ENCODE peak calls at places on chromosomes 12 and 14, in six cellular contexts. T, H, G, A, L and J are unnamed samples.

GRCh38 chr14:33589334-33589733 is 361.5 kb downstream of the EGLN3 start:
- DNase-seq in T (no peak), H (no peak), G (peak; percentile 47), A (no peak), L (no peak), J (no peak)

GRCh38 chr14:55688566-55688965 is 108.6 kb downstream of the KTN1 start:
- DNase-seq in T (no peak), H (no peak), G (no peak), A (no peak), L (no peak), J (no peak)

GRCh38 chr14:73462078-73462715 is 3.9 kb upstream of the NUMB start:
- DNase-seq in T (no peak), H (peak; percentile 76), G (peak; percentile 65), A (no peak), L (no peak), J (no peak)

GRCh38 chr12:11729008-11729407 is 79.5 kb downstream of the ETV6 start:
- DNase-seq in T (no peak), H (no peak), G (no peak), A (no peak), L (no peak), J (no peak)

GRCh38 chr12:4289334-4289878 is 15.8 kb downstream of the CCND2 start:
- DNase-seq in T (no peak), H (no peak), G (no peak), A (no peak), L (no peak), J (no peak)

GRCh38 chr14:55277972-55278740 is 6.9 kb downstream of the FBXO34 start:
- DNase-seq in T (peak; percentile 47), H (no peak), G (no peak), A (no peak), L (no peak), J (no peak)

GRCh38 chr14:68984686-68985085 is 5.6 kb upstream of the ACTN1 start:
- DNase-seq in T (no peak), H (no peak), G (no peak), A (no peak), L (no peak), J (no peak)

GRCh38 chr14:92696356-92696755 is 52.1 kb downstream of the LGMN start:
- DNase-seq in T (no peak), H (no peak), G (no peak), A (no peak), L (no peak), J (no peak)

GRCh38 chr12:1171657-1172056 is 180.6 kb downstream of the ERC1 start:
- DNase-seq in T (no peak), H (peak; percentile 12), G (peak; percentile 49), A (peak; percentile 35), L (no peak), J (no peak)

GRCh38 chr14:90382491-90383125 is 14.2 kb upstream of the CALM1 start:
- DNase-seq in T (peak; percentile 72), H (no peak), G (peak; percentile 68), A (peak; percentile 63), L (peak; percentile 61), J (no peak)

GRCh38 chr14:96631030-96631429 is 128.8 kb downstream of the PAPOLA start:
- DNase-seq in T (no peak), H (no peak), G (no peak), A (no peak), L (no peak), J (no peak)

GRCh38 chr14:105314287-105315185 is at the start of gene PACS2:
- DNase-seq in T (peak; percentile 63), H (peak; percentile 98), G (peak; percentile 74), A (peak; percentile 97), L (peak; percentile 38), J (peak; percentile 15)

GRCh38 chr12:12338528-12339168 is 11.4 kb downstream of the MANSC1 start:
- DNase-seq in T (no peak), H (no peak), G (peak; percentile 72), A (no peak), L (no peak), J (no peak)

GRCh38 chr12:104699489-104700194 is 242.9 kb downstream of the CHST11 start:
- DNase-seq in T (peak; percentile 62), H (no peak), G (peak; percentile 22), A (no peak), L (no peak), J (no peak)